ENCODE peak calls at places on chromosomes 16 and 17, in eight cellular contexts. P, H, X, C, U, Y, R and S are unnamed samples.

GRCh38 chr17:63356275-63356905 is 89.7 kb downstream of the CYB561 start:
- DNase-seq in P (peak; percentile 87), R (no peak), Y (no peak), H (peak; percentile 76), C (no peak), X (peak; percentile 92), U (peak; percentile 96), S (no peak)

GRCh38 chr16:85636234-85636812 is 23.2 kb downstream of the GSE1 start:
- DNase-seq in U (no peak), X (no peak), Y (no peak), R (no peak), H (no peak), P (no peak), C (no peak), S (no peak)

GRCh38 chr17:80388601-80389000 is 26.4 kb upstream of the ENDOV start:
- DNase-seq in U (no peak), H (no peak), P (no peak), C (no peak), Y (no peak), X (no peak), R (no peak), S (no peak)

GRCh38 chr17:5446786-5447185 is 7.8 kb upstream of the C1QBP start:
- DNase-seq in P (no peak), X (no peak), C (no peak), U (no peak), H (no peak), R (no peak), Y (no peak), S (no peak)

GRCh38 chr16:9706217-9706616 is 476.0 kb downstream of the GRIN2A start:
- DNase-seq in R (no peak), P (peak; percentile 6), Y (no peak), H (no peak), X (peak; percentile 91), U (no peak), C (no peak), S (no peak)

GRCh38 chr17:78535285-78536197 is 41.7 kb downstream of the DNAH17 start:
- DNase-seq in R (no peak), Y (no peak), X (no peak), P (no peak), C (no peak), U (no peak), H (no peak), S (no peak)

GRCh38 chr16:51071326-51071725 is 79.7 kb downstream of the SALL1 start:
- DNase-seq in P (no peak), Y (no peak), X (no peak), C (no peak), U (no peak), R (no peak), H (no peak), S (no peak)

GRCh38 chr16:58426095-58426494 is 33.8 kb downstream of the GINS3 start:
- DNase-seq in H (no peak), R (no peak), C (no peak), X (no peak), Y (no peak), U (no peak), P (no peak), S (no peak)

GRCh38 chr17:37702605-37703004 is 42.3 kb downstream of the HNF1B start:
- DNase-seq in R (no peak), P (peak; percentile 38), C (peak; percentile 59), H (peak; percentile 67), Y (no peak), X (peak; percentile 91), U (peak; percentile 63), S (no peak)

GRCh38 chr16:84817613-84818012 is 2.2 kb upstream of the CRISPLD2 start:
- DNase-seq in Y (no peak), R (no peak), C (no peak), H (no peak), U (no peak), X (no peak), P (no peak), S (no peak)

GRCh38 chr16:49395021-49395420 is 21.4 kb downstream of the C16orf78 start:
- DNase-seq in H (no peak), P (no peak), C (no peak), X (no peak), U (no peak), Y (no peak), R (no peak), S (no peak)

GRCh38 chr17:51435171-51435552 is 174.8 kb downstream of the UTP18 start:
- DNase-seq in P (no peak), Y (no peak), C (no peak), X (no peak), H (no peak), U (no peak), R (no peak), S (no peak)

GRCh38 chr16:51473091-51473490 is 322.0 kb upstream of the SALL1 start:
- DNase-seq in U (no peak), Y (no peak), P (peak; percentile 7), H (no peak), X (no peak), C (no peak), R (no peak), S (no peak)

GRCh38 chr17:58699771-58700170 is 7.4 kb downstream of the RAD51C start:
- DNase-seq in H (no peak), Y (no peak), X (no peak), P (no peak), U (no peak), C (no peak), R (no peak), S (no peak)

GRCh38 chr17:20975566-20975965 is 67.2 kb downstream of the USP22 start:
- DNase-seq in H (no peak), X (no peak), R (no peak), U (no peak), P (no peak), Y (no peak), C (no peak), S (no peak)

GRCh38 chr17:15273141-15273793 is 8.1 kb upstream of the PMP22 start:
- DNase-seq in U (peak; percentile 91), R (no peak), X (peak; percentile 94), P (peak; percentile 79), H (peak; percentile 91), Y (no peak), C (no peak), S (no peak)

GRCh38 chr17:29039764-29040598 is 3.0 kb upstream of the PIPOX start:
- DNase-seq in C (no peak), U (peak; percentile 11), R (no peak), Y (peak; percentile 96), H (peak; percentile 76), P (peak; percentile 95), X (peak; percentile 95), S (no peak)

GRCh38 chr17:80125656-80126448 is 21.1 kb downstream of the EIF4A3 start:
- DNase-seq in Y (no peak), H (no peak), R (no peak), P (peak; percentile 93), U (peak; percentile 51), X (peak; percentile 90), C (no peak), S (no peak)

GRCh38 chr17:45953561-45953960 is 45.5 kb upstream of the STH start:
- DNase-seq in H (no peak), P (no peak), X (no peak), Y (no peak), R (no peak), U (no peak), C (no peak), S (no peak)